ENCODE peak calls at places on chromosome 1, in eight cellular contexts. G, S, N, R, T, Q, W and B are unnamed samples.

GRCh38 chr1:10539411-10540043 is 64.8 kb downstream of the PEX14 start:
- DNase-seq in T (no peak), R (no peak), S (no peak), N (no peak), W (no peak), Q (no peak), G (no peak), B (peak)

GRCh38 chr1:151255381-151255780 is 847 bp downstream of the PSMD4 start:
- DNase-seq in N (no peak), S (no peak), W (no peak), R (no peak), Q (no peak), G (no peak), T (no peak), B (peak)

GRCh38 chr1:180970333-180971079 is 52.2 kb downstream of the STX6 start:
- DNase-seq in G (no peak), S (no peak), Q (no peak), R (no peak), T (no peak), W (no peak), N (no peak), B (no peak)

GRCh38 chr1:246107516-246108277 is 399.4 kb downstream of the SMYD3 start:
- DNase-seq in R (no peak), Q (no peak), T (no peak), W (no peak), G (no peak), S (no peak), N (no peak), B (peak)

GRCh38 chr1:79079770-79080169 is 73.2 kb upstream of the ADGRL4 start:
- DNase-seq in T (no peak), W (no peak), S (no peak), G (peak), Q (no peak), R (no peak), N (no peak), B (peak)

GRCh38 chr1:70499695-70500094 is 88.6 kb downstream of the CTH start:
- DNase-seq in R (no peak), Q (no peak), G (no peak), N (no peak), W (no peak), T (no peak), S (no peak), B (peak)

GRCh38 chr1:192654607-192655389 is 18.9 kb downstream of the RGS13 start:
- DNase-seq in Q (no peak), S (no peak), W (no peak), T (no peak), G (peak), N (no peak), R (no peak), B (peak)

GRCh38 chr1:26541816-26542711 is 12.5 kb downstream of the RPS6KA1 start:
- DNase-seq in Q (peak), R (peak), T (no peak), W (peak), S (peak), N (peak), G (no peak), B (no peak)

GRCh38 chr1:210233495-210234253 is 1.1 kb downstream of the SERTAD4 start:
- DNase-seq in G (no peak), T (peak), W (no peak), Q (peak), S (no peak), N (peak), R (peak), B (peak)